ENCODE peak calls at places on chromosomes 4 and X, in four cellular contexts. P is B cell, T is esophagus squamous epithelium, I is fibroblast of pulmonary artery. C is an unnamed sample.

GRCh38 chr4:68927165-68927564 is 24.4 kb downstream of the UGT2A3 start:
- DNase-seq in P (no peak), T (no peak), I (no peak), C (no peak)

GRCh38 chrX:105635794-105636193 is 186.5 kb upstream of the NRK start:
- DNase-seq in T (no peak), I (no peak), P (no peak), C (no peak)

GRCh38 chrX:119391279-119391678 is 7.9 kb upstream of the SLC25A43 start:
- DNase-seq in P (no peak), T (no peak), I (peak; percentile 48), C (no peak)

GRCh38 chr4:145775406-145775805 is 95.5 kb downstream of the C4orf51 start:
- DNase-seq in P (no peak), T (no peak), I (no peak), C (no peak)

GRCh38 chr4:76687730-76688441 is 210.1 kb downstream of the SOWAHB start:
- DNase-seq in I (no peak), P (no peak), T (no peak), C (no peak)

GRCh38 chr4:34469518-34469917 is 1774.8 kb downstream of the ARAP2 start:
- DNase-seq in I (no peak), T (no peak), P (no peak), C (no peak)

GRCh38 chr4:8747467-8747841 is 124.2 kb downstream of the HMX1 start:
- DNase-seq in I (no peak), P (no peak), T (no peak), C (no peak)

GRCh38 chrX:41010188-41010846 is 74.9 kb upstream of the USP9X start:
- DNase-seq in T (peak; percentile 10), I (peak; percentile 98), P (peak; percentile 50), C (no peak)

GRCh38 chr4:7806080-7806630 is 133.5 kb downstream of the AFAP1 start:
- DNase-seq in P (no peak), I (peak; percentile 90), T (no peak), C (no peak)

GRCh38 chr4:48483777-48484493 is 792 bp downstream of the SLC10A4 start:
- DNase-seq in T (no peak), P (no peak), I (no peak), C (peak; percentile 19)

GRCh38 chr4:186144596-186145569 is 40.4 kb downstream of the FAM149A start:
- DNase-seq in P (no peak), T (no peak), I (peak; percentile 66), C (peak; percentile 54)

GRCh38 chr4:159526172-159526571 is 423.3 kb downstream of the RAPGEF2 start:
- DNase-seq in P (no peak), T (no peak), I (no peak), C (no peak)

GRCh38 chrX:131917588-131917987 is 105.5 kb upstream of the STK26 start:
- DNase-seq in T (no peak), P (no peak), I (no peak), C (no peak)

GRCh38 chrX:129769467-129770154 is 10.1 kb upstream of the SASH3 start:
- DNase-seq in I (no peak), P (peak; percentile 78), T (peak; percentile 7), C (no peak)

GRCh38 chr4:184330008-184330400 is 112.3 kb upstream of the ENPP6 start:
- DNase-seq in T (peak; percentile 11), P (peak; percentile 71), I (no peak), C (no peak)

GRCh38 chr4:186068581-186069402 is at the start of gene TLR3:
- DNase-seq in I (peak; percentile 52), P (no peak), T (no peak), C (no peak)

GRCh38 chr4:25654971-25655963 is at the start of gene SLC34A2:
- DNase-seq in I (no peak), T (no peak), P (no peak), C (peak; percentile 54)

GRCh38 chrX:156001001-156001666 is 3.6 kb downstream of the IL9R start:
- DNase-seq in I (no peak), T (no peak), P (no peak), C (no peak)

GRCh38 chr4:60948008-60948407 is 252.1 kb upstream of the ADGRL3 start:
- DNase-seq in P (no peak), T (no peak), I (no peak), C (no peak)

GRCh38 chr4:54395013-54395527 is 166.0 kb downstream of the PDGFRA start:
- DNase-seq in P (no peak), I (no peak), T (no peak), C (no peak)

GRCh38 chr4:152190907-152191306 is 345.0 kb downstream of the FBXW7 start:
- DNase-seq in I (no peak), P (no peak), T (no peak), C (no peak)

GRCh38 chrX:37846934-37847732 is at the start of gene DYNLT3:
- DNase-seq in T (peak; percentile 3), P (peak; percentile 80), I (peak; percentile 71), C (peak; percentile 66)

GRCh38 chr4:147287588-147287890 is 193.4 kb upstream of the EDNRA start:
- DNase-seq in P (no peak), T (no peak), I (peak; percentile 51), C (no peak)

GRCh38 chrX:41265615-41266014 is 68.3 kb upstream of the DDX3X start:
- DNase-seq in T (no peak), I (peak; percentile 44), P (peak; percentile 46), C (no peak)

GRCh38 chr4:156889616-156890594 is 81.7 kb downstream of the PDGFC start:
- DNase-seq in P (no peak), I (peak; percentile 89), T (no peak), C (no peak)

GRCh38 chrX:23554304-23554703 is 113.0 kb upstream of the PRDX4 start:
- DNase-seq in P (no peak), T (no peak), I (peak; percentile 64), C (no peak)

GRCh38 chr4:156976147-156976546 is 4.5 kb upstream of the PDGFC start:
- DNase-seq in I (peak; percentile 86), T (no peak), P (no peak), C (no peak)

GRCh38 chr4:81512371-81512770 is 40.7 kb upstream of the RASGEF1B start:
- DNase-seq in P (no peak), I (no peak), T (no peak), C (no peak)

GRCh38 chrX:29690061-29690460 is 525.3 kb upstream of the MAGEB2 start:
- DNase-seq in P (no peak), I (peak; percentile 72), T (no peak), C (no peak)

GRCh38 chr4:121712783-121713182 is 16.0 kb upstream of the ANXA5 start:
- DNase-seq in I (no peak), T (no peak), P (no peak), C (no peak)

GRCh38 chrX:109890910-109891502 is 111.9 kb upstream of the TMEM164 start:
- DNase-seq in T (no peak), I (peak; percentile 70), P (no peak), C (peak; percentile 68)

GRCh38 chrX:110317820-110318663 is at the start of gene AMMECR1:
- DNase-seq in I (peak; percentile 82), T (peak; percentile 17), P (peak; percentile 83), C (peak; percentile 79)

GRCh38 chrX:23524467-23524866 is 142.8 kb upstream of the PRDX4 start:
- DNase-seq in P (no peak), T (no peak), I (no peak), C (no peak)

GRCh38 chr4:33054161-33054560 is 2334.0 kb downstream of the PCDH7 start:
- DNase-seq in T (no peak), P (no peak), I (no peak), C (no peak)

GRCh38 chr4:3233391-3234071 is 15.4 kb upstream of the MSANTD1 start:
- DNase-seq in P (no peak), T (no peak), I (peak; percentile 15), C (no peak)

GRCh38 chr4:22071749-22072148 is 123.2 kb upstream of the KCNIP4 start:
- DNase-seq in T (no peak), P (no peak), I (peak; percentile 1), C (no peak)

GRCh38 chr4:86845593-86845992 is 3.6 kb downstream of the SLC10A6 start:
- DNase-seq in T (no peak), I (no peak), P (no peak), C (no peak)

GRCh38 chr4:38470708-38471262 is 193.2 kb upstream of the KLF3 start:
- DNase-seq in I (no peak), P (no peak), T (no peak), C (no peak)

DNA sequence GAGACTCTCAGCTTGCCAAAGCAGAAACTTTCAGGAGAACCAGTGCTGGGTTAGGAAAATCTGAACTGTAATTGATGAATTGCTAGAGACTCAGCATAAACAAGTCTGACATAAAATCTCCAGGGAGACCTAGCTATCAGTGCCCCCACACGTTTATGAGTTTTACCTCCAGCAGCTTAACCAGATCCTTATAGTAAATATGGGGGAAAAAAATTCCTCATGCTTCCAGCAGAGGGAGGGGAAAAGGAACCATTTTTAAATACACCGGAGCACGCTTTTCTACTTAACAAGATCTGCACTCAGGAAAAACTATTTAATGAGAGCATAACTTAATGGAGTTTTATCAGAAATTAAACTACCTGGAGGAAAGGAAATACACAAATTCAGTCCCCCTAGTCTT is 1040.7 kb upstream of the INTU start:
- DNase-seq in T (no peak), I (peak; percentile 13), P (no peak), C (no peak)
- TF ChIP-seq CTCF in T (no peak), I (peak; percentile 42), P (no peak), C (peak; percentile 63)

GRCh38 chrX:96704661-96705060 is 20.0 kb downstream of the DIAPH2 start:
- DNase-seq in I (peak; percentile 34), P (no peak), T (no peak), C (no peak)
- TF ChIP-seq CTCF in I (no peak), P (no peak), T (no peak), C (no peak)

GRCh38 chrX:77276742-77277141 is 170.4 kb upstream of the FGF16 start:
- DNase-seq in P (no peak), I (no peak), T (no peak), C (no peak)
- TF ChIP-seq CTCF in P (no peak), I (no peak), T (no peak), C (no peak)

GRCh38 chr4:37434469-37434868 is 189.9 kb downstream of the NWD2 start:
- DNase-seq in T (no peak), P (no peak), I (peak; percentile 40), C (no peak)
- TF ChIP-seq CTCF in T (no peak), P (no peak), I (peak; percentile 27), C (no peak)

GRCh38 chr4:94127707-94128328 is 79.8 kb upstream of the SMARCAD1 start:
- DNase-seq in I (peak; percentile 52), T (no peak), P (no peak), C (no peak)

GRCh38 chr4:94131212-94131611 is 76.5 kb upstream of the SMARCAD1 start:
- DNase-seq in T (no peak), I (no peak), P (no peak), C (no peak)

GRCh38 chr4:94126669-94127068 is 81.0 kb upstream of the SMARCAD1 start:
- DNase-seq in T (no peak), I (no peak), P (no peak), C (no peak)
- TF ChIP-seq CTCF in T (no peak), I (peak; percentile 21), P (no peak), C (peak; percentile 42)

GRCh38 chr4:1012031-1012739 is 759 bp downstream of the FGFRL1 start:
- DNase-seq in I (no peak), P (no peak), T (no peak), C (no peak)

GRCh38 chr4:1008840-1009646 is 2.4 kb upstream of the FGFRL1 start:
- DNase-seq in P (no peak), I (no peak), T (no peak), C (no peak)

GRCh38 chr4:1011022-1011694 is at the start of gene FGFRL1:
- DNase-seq in T (peak; percentile 49), P (peak; percentile 92), I (peak; percentile 87), C (peak; percentile 87)

GRCh38 chr4:1010522-1011021 is 854 bp upstream of the FGFRL1 start:
- DNase-seq in P (no peak), T (peak; percentile 24), I (peak; percentile 85), C (no peak)

GRCh38 chr4:1009647-1010521 is 1.5 kb upstream of the FGFRL1 start:
- DNase-seq in P (peak; percentile 78), T (peak; percentile 28), I (peak; percentile 56), C (peak; percentile 59)
- TF ChIP-seq CTCF in P (peak; percentile 18), T (peak; percentile 19), I (no peak), C (no peak)